ENCODE peak calls at places on chromosomes 16 and 17, in nine cellular contexts. One of them, this sample, is unnamed.

GRCh38 chr17:28344435-28344901 is 8.9 kb downstream of the TNFAIP1 start:
- DNase-seq in PC-3: no peak
- DNase-seq in stomach: no peak
- DNase-seq in neural progenitor cell: no peak
- DNase-seq in trophoblast cell: no peak
- DNase-seq in right lobe of liver: no peak
- DNase-seq in colonic mucosa: no peak
- DNase-seq in RWPE2: no peak
- DNase-seq in body of pancreas: no peak
- DNase-seq in this sample: no peak

GRCh38 chr17:7843536-7844291 is 9.7 kb downstream of the KDM6B start:
- DNase-seq in PC-3: peak; percentile 72
- DNase-seq in stomach: peak; percentile 92
- DNase-seq in neural progenitor cell: peak; percentile 96
- DNase-seq in trophoblast cell: peak; percentile 87
- DNase-seq in right lobe of liver: peak; percentile 91
- DNase-seq in colonic mucosa: peak; percentile 91
- DNase-seq in RWPE2: peak; percentile 88
- DNase-seq in body of pancreas: peak; percentile 92
- DNase-seq in this sample: peak; percentile 84

GRCh38 chr17:56600246-56600645 is 6.7 kb downstream of the NOG start:
- DNase-seq in PC-3: no peak
- DNase-seq in stomach: no peak
- DNase-seq in neural progenitor cell: no peak
- DNase-seq in trophoblast cell: peak; percentile 91
- DNase-seq in right lobe of liver: no peak
- DNase-seq in colonic mucosa: no peak
- DNase-seq in RWPE2: no peak
- DNase-seq in body of pancreas: no peak
- DNase-seq in this sample: no peak

GRCh38 chr16:11204513-11205047 is 51.4 kb downstream of the SOCS1 start:
- DNase-seq in PC-3: no peak
- DNase-seq in stomach: no peak
- DNase-seq in neural progenitor cell: no peak
- DNase-seq in trophoblast cell: no peak
- DNase-seq in right lobe of liver: no peak
- DNase-seq in colonic mucosa: no peak
- DNase-seq in RWPE2: no peak
- DNase-seq in body of pancreas: no peak
- DNase-seq in this sample: no peak

GRCh38 chr16:23771027-23771426 is 16.2 kb downstream of the CHP2 start:
- DNase-seq in PC-3: peak; percentile 4
- DNase-seq in stomach: no peak
- DNase-seq in neural progenitor cell: no peak
- DNase-seq in trophoblast cell: peak; percentile 75
- DNase-seq in right lobe of liver: no peak
- DNase-seq in colonic mucosa: no peak
- DNase-seq in RWPE2: no peak
- DNase-seq in body of pancreas: no peak
- DNase-seq in this sample: no peak

GRCh38 chr17:681738-682137 is 32.9 kb downstream of the VPS53 start:
- DNase-seq in PC-3: no peak
- DNase-seq in stomach: no peak
- DNase-seq in neural progenitor cell: peak; percentile 79
- DNase-seq in trophoblast cell: peak; percentile 52
- DNase-seq in right lobe of liver: no peak
- DNase-seq in colonic mucosa: no peak
- DNase-seq in RWPE2: no peak
- DNase-seq in body of pancreas: no peak
- DNase-seq in this sample: no peak

GRCh38 chr16:88810868-88811599 is 694 bp downstream of the APRT start:
- DNase-seq in PC-3: peak; percentile 56
- DNase-seq in stomach: peak; percentile 72
- DNase-seq in neural progenitor cell: peak; percentile 77
- DNase-seq in trophoblast cell: peak; percentile 17
- DNase-seq in right lobe of liver: peak; percentile 82
- DNase-seq in colonic mucosa: peak; percentile 83
- DNase-seq in RWPE2: peak; percentile 86
- DNase-seq in body of pancreas: peak; percentile 86
- DNase-seq in this sample: peak; percentile 82

GRCh38 chr17:26818736-26819135 is 475.2 kb upstream of the WSB1 start:
- DNase-seq in PC-3: no peak
- DNase-seq in stomach: no peak
- DNase-seq in neural progenitor cell: peak; percentile 4
- DNase-seq in trophoblast cell: no peak
- DNase-seq in right lobe of liver: no peak
- DNase-seq in colonic mucosa: no peak
- DNase-seq in RWPE2: no peak
- DNase-seq in body of pancreas: no peak
- DNase-seq in this sample: no peak

GRCh38 chr16:88939814-88940195 is 37.2 kb downstream of the CBFA2T3 start:
- DNase-seq in PC-3: no peak
- DNase-seq in stomach: no peak
- DNase-seq in neural progenitor cell: no peak
- DNase-seq in trophoblast cell: no peak
- DNase-seq in right lobe of liver: peak; percentile 66
- DNase-seq in colonic mucosa: no peak
- DNase-seq in RWPE2: no peak
- DNase-seq in body of pancreas: peak; percentile 25
- DNase-seq in this sample: no peak

GRCh38 chr17:81486174-81486810 is 26.3 kb downstream of the ACTG1 start:
- DNase-seq in PC-3: no peak
- DNase-seq in stomach: no peak
- DNase-seq in neural progenitor cell: no peak
- DNase-seq in trophoblast cell: no peak
- DNase-seq in right lobe of liver: no peak
- DNase-seq in colonic mucosa: no peak
- DNase-seq in RWPE2: no peak
- DNase-seq in body of pancreas: no peak
- DNase-seq in this sample: no peak

GRCh38 chr17:81488276-81488860 is 24.2 kb downstream of the ACTG1 start:
- DNase-seq in PC-3: no peak
- DNase-seq in stomach: no peak
- DNase-seq in neural progenitor cell: no peak
- DNase-seq in trophoblast cell: no peak
- DNase-seq in right lobe of liver: no peak
- DNase-seq in colonic mucosa: no peak
- DNase-seq in RWPE2: peak; percentile 58
- DNase-seq in body of pancreas: no peak
- DNase-seq in this sample: no peak

GRCh38 chr17:81489012-81489968 is 23.3 kb downstream of the ACTG1 start:
- DNase-seq in PC-3: no peak
- DNase-seq in stomach: no peak
- DNase-seq in neural progenitor cell: peak; percentile 71
- DNase-seq in trophoblast cell: no peak
- DNase-seq in right lobe of liver: no peak
- DNase-seq in colonic mucosa: no peak
- DNase-seq in RWPE2: peak; percentile 69
- DNase-seq in body of pancreas: no peak
- DNase-seq in this sample: no peak

GRCh38 chr17:81487089-81487486 is 25.5 kb downstream of the ACTG1 start:
- DNase-seq in PC-3: no peak
- DNase-seq in stomach: no peak
- DNase-seq in neural progenitor cell: no peak
- DNase-seq in trophoblast cell: no peak
- DNase-seq in right lobe of liver: no peak
- DNase-seq in colonic mucosa: no peak
- DNase-seq in RWPE2: no peak
- DNase-seq in body of pancreas: no peak
- DNase-seq in this sample: no peak

DNA sequence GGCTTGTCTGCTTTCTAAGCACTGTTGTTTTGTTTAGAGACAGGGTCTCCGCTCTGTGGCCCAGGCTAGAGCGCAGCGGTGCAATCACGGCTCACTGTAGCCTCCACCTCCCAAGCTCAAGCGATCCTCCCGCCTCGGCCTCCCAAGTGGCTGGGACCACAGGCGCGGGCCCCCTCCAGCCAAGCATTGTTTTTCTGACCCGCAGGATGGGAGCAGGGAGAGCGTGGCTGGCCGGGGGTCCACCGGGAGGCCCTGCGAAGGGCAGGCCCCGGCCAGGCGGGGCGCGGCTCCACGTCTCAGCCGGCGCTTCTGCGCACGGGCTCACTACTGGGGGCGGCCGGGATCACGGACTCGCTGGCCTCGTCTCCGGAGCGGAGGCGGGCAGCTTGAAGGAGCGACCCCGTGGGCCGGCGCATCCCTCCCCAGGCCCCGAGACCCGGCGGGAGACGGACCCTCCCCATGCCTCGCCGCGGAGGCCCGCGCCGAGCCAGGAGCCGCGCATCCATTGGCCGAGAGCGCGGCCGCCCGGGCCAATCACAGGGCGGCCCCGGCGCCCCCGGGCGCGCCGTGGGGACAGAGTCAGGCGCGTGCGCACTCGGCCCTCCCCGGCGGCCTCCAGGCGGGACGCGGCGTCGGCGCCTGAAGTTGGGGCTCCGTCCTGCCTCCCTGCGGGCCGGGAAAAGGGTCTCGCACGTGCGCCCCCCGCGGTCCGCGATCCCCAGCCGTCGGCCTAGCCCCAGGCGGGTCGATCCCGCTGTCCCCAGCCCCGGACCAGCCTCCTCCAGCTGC is 24.9 kb downstream of the ACTG1 start:
- DNase-seq in PC-3: peak; percentile 84
- DNase-seq in stomach: peak; percentile 85
- DNase-seq in neural progenitor cell: peak; percentile 92
- DNase-seq in trophoblast cell: peak; percentile 53
- DNase-seq in right lobe of liver: peak; percentile 83
- DNase-seq in colonic mucosa: peak; percentile 81
- DNase-seq in RWPE2: peak; percentile 68
- DNase-seq in body of pancreas: peak; percentile 77
- DNase-seq in this sample: peak; percentile 90
- H3K4me1 ChIP-seq in PC-3: peaks cover 19% of the 10 kb centered on the region
- H3K4me1 ChIP-seq in stomach: peaks cover 28% of the 10 kb centered on the region
- H3K4me1 ChIP-seq in neural progenitor cell: peaks cover 35% of the 10 kb centered on the region
- H3K4me1 ChIP-seq in trophoblast cell: peaks cover 20% of the 10 kb centered on the region
- H3K4me1 ChIP-seq in right lobe of liver: no peaks in the 10 kb centered on the region
- H3K4me1 ChIP-seq in colonic mucosa: peaks cover 16% of the 10 kb centered on the region
- H3K4me1 ChIP-seq in RWPE2: peaks cover 3% of the 10 kb centered on the region
- H3K4me1 ChIP-seq in body of pancreas: peaks cover 35% of the 10 kb centered on the region
- H3K4me1 ChIP-seq in this sample: peaks cover 53% of the 10 kb centered on the region

DNA sequence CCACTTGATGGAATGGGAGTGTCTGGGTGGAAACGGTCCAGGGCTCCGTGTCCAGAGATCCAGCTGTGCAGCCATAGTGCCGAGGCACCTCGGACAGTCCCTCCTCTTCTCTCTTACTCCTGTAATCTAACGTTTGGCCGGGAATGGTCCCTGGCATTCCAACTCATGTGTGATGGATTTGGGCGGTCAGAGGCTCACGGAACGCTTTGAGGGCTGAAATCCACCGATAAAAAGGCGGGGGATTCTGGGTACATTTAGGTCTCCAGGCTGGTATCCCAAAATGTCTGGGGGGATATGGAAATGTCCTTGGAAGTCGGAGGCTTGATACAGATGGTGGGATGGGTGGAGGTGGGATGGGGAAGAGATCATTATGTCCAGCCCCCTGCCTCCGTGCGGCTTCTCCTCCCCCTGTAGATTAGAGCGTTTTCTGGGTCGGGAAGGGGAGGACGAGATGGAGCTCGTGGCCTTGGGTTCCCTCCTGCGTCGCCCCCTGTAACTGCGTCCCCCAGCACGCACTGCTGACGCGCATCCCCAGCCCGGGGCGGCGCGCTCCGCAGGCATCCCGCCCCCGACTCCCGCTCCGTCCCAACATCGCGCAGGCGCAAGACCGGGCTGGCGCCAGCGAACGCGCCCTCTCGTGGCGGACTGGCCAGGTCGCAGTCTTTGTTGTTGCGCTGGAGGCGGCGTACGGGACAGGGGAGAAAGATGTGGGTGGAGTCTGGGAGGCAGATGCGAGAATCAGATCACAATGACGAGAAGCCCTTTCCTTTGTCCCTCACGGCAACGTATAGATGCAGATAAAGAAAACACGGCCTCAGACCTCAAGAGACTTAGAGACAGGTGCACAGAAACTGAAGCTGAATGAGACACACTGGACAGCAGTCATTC is 4.5 kb upstream of the SGCA start:
- DNase-seq in PC-3: peak; percentile 95
- DNase-seq in stomach: peak; percentile 94
- DNase-seq in neural progenitor cell: peak; percentile 97
- DNase-seq in trophoblast cell: peak; percentile 88
- DNase-seq in right lobe of liver: peak; percentile 92
- DNase-seq in colonic mucosa: peak; percentile 93
- DNase-seq in RWPE2: peak; percentile 91
- DNase-seq in body of pancreas: peak; percentile 88
- DNase-seq in this sample: peak; percentile 95
- H3K27ac ChIP-seq in PC-3: no peak overlapping the region
- H3K27ac ChIP-seq in stomach: peak overlapping the region; percentile 83
- H3K27ac ChIP-seq in neural progenitor cell: no peak overlapping the region
- H3K27ac ChIP-seq in trophoblast cell: no peak overlapping the region
- H3K27ac ChIP-seq in right lobe of liver: no peak overlapping the region
- H3K27ac ChIP-seq in colonic mucosa: peak overlapping the region; percentile 10
- H3K27ac ChIP-seq in RWPE2: no peak overlapping the region
- H3K27ac ChIP-seq in body of pancreas: no peak overlapping the region
- H3K27ac ChIP-seq in this sample: no peak overlapping the region

DNA sequence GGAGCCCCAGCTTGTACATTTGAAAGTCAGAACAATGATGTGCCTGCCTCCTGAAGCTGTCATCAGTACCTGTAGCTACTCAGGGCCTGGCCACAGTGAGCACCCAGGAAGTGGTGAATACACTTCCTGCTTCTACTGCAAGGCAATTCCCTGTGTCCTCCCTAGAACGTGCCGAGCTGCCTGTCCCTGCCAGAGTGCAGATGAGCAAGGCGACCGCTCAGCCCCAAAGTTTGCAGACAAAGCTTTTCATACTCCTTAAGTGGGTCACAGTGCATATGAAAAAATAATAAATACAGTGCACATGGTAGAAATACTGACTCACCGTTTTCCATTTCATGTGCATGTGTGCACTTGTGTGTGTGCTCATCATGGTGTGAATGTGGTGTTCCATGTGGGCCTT is 77.3 kb downstream of the MPRIP start:
- DNase-seq in PC-3: peak; percentile 66
- DNase-seq in stomach: peak; percentile 64
- DNase-seq in neural progenitor cell: no peak
- DNase-seq in trophoblast cell: no peak
- DNase-seq in right lobe of liver: no peak
- DNase-seq in colonic mucosa: peak; percentile 70
- DNase-seq in RWPE2: no peak
- DNase-seq in body of pancreas: peak; percentile 51
- DNase-seq in this sample: no peak
- H3K4me1 ChIP-seq in PC-3: peaks cover 27% of the 10 kb centered on the region
- H3K4me1 ChIP-seq in stomach: peaks cover 59% of the 10 kb centered on the region
- H3K4me1 ChIP-seq in neural progenitor cell: peaks cover 7% of the 10 kb centered on the region
- H3K4me1 ChIP-seq in trophoblast cell: peaks cover 2% of the 10 kb centered on the region
- H3K4me1 ChIP-seq in right lobe of liver: peaks cover 5% of the 10 kb centered on the region
- H3K4me1 ChIP-seq in colonic mucosa: peaks cover 39% of the 10 kb centered on the region
- H3K4me1 ChIP-seq in RWPE2: peaks cover 4% of the 10 kb centered on the region
- H3K4me1 ChIP-seq in body of pancreas: peaks cover 50% of the 10 kb centered on the region
- H3K4me1 ChIP-seq in this sample: peaks cover 16% of the 10 kb centered on the region

GRCh38 chr17:37725021-37725585 is 19.8 kb downstream of the HNF1B start:
- DNase-seq in PC-3: no peak
- DNase-seq in stomach: no peak
- DNase-seq in neural progenitor cell: peak; percentile 37
- DNase-seq in trophoblast cell: no peak
- DNase-seq in right lobe of liver: no peak
- DNase-seq in colonic mucosa: no peak
- DNase-seq in RWPE2: no peak
- DNase-seq in body of pancreas: no peak
- DNase-seq in this sample: no peak
- H3K27ac ChIP-seq in PC-3: no peak overlapping the region
- H3K27ac ChIP-seq in stomach: no peak overlapping the region
- H3K27ac ChIP-seq in neural progenitor cell: no peak overlapping the region
- H3K27ac ChIP-seq in trophoblast cell: no peak overlapping the region
- H3K27ac ChIP-seq in right lobe of liver: no peak overlapping the region
- H3K27ac ChIP-seq in colonic mucosa: peak overlapping the region; percentile 72
- H3K27ac ChIP-seq in RWPE2: no peak overlapping the region
- H3K27ac ChIP-seq in body of pancreas: peak overlapping the region; percentile 75
- H3K27ac ChIP-seq in this sample: no peak overlapping the region